ENCODE peak calls at places on chromosomes 12 and 14, in five cellular contexts. P is activated naive CD4-positive, alpha-beta T cell treated with anti-CD3 and anti-CD28 coated beads, Interleukin-2, amount 50 U/mL, for 16 hours; C is testis; V is head of caudate nucleus; E is neuronal stem cell. Z is an unnamed sample.

GRCh38 chr12:14836336-14837210 is 6.8 kb downstream of the ART4 start:
- DNase-seq in P (no peak), E (no peak), V (no peak), C (no peak), Z (no peak)

GRCh38 chr14:36097356-36097755 is 79.2 kb downstream of the PTCSC3 start:
- DNase-seq in E (no peak), V (no peak), C (no peak), P (no peak), Z (no peak)

GRCh38 chr14:57976701-57977100 is 110.8 kb upstream of the SLC35F4 start:
- DNase-seq in E (no peak), V (no peak), P (no peak), C (no peak), Z (no peak)

GRCh38 chr12:79422060-79422812 is 268.5 kb downstream of the PAWR start:
- DNase-seq in P (no peak), V (no peak), C (no peak), E (no peak), Z (no peak)

GRCh38 chr12:116366456-116366776 is 88.9 kb upstream of the MED13L start:
- DNase-seq in C (peak; percentile 34), V (no peak), P (no peak), E (no peak), Z (peak; percentile 81)

GRCh38 chr14:68593806-68594536 is 198.9 kb downstream of the ZFP36L1 start:
- DNase-seq in V (no peak), E (no peak), P (no peak), C (no peak), Z (no peak)

GRCh38 chr14:52112336-52113018 is 43.6 kb upstream of the NID2 start:
- DNase-seq in E (no peak), P (no peak), C (no peak), V (no peak), Z (no peak)

GRCh38 chr12:57727758-57728395 is 10.7 kb downstream of the AGAP2 start:
- DNase-seq in E (no peak), V (no peak), C (peak; percentile 37), P (no peak), Z (no peak)

GRCh38 chr14:102071283-102071998 is 15.4 kb downstream of the HSP90AA1 start:
- DNase-seq in V (no peak), P (no peak), C (no peak), E (no peak), Z (no peak)

GRCh38 chr14:71711619-71712018 is 220.6 kb upstream of the RGS6 start:
- DNase-seq in C (no peak), V (no peak), E (peak; percentile 26), P (no peak), Z (no peak)

GRCh38 chr12:65962921-65963883 is 138.9 kb downstream of the HMGA2 start:
- DNase-seq in C (peak; percentile 67), E (no peak), V (no peak), P (no peak), Z (no peak)

GRCh38 chr12:22318122-22318737 is 16.3 kb downstream of the ST8SIA1 start:
- DNase-seq in C (no peak), P (no peak), E (no peak), V (no peak), Z (no peak)

GRCh38 chr12:101459642-101460346 is 15.3 kb upstream of the SPIC start:
- DNase-seq in C (no peak), V (no peak), E (no peak), P (no peak), Z (no peak)

GRCh38 chr14:102150636-102151195 is 11.0 kb downstream of the WDR20 start:
- DNase-seq in V (no peak), P (no peak), E (no peak), C (no peak), Z (no peak)

GRCh38 chr12:81403348-81403747 is 325.5 kb downstream of the ACSS3 start:
- DNase-seq in C (no peak), E (no peak), V (no peak), P (no peak), Z (no peak)

GRCh38 chr12:18135509-18135908 is 45.5 kb upstream of the RERGL start:
- DNase-seq in E (no peak), P (no peak), V (no peak), C (no peak), Z (no peak)

GRCh38 chr14:98189077-98189476 is 1082.9 kb downstream of the BCL11B start:
- DNase-seq in P (no peak), V (no peak), C (no peak), E (no peak), Z (no peak)

GRCh38 chr14:27392153-27392552 is 794.3 kb upstream of the NOVA1 start:
- DNase-seq in P (no peak), V (no peak), E (no peak), C (no peak), Z (no peak)